ENCODE peak calls at places on chromosomes 12 and 14, in four cellular contexts. H is transverse colon, S is prostate gland, D is upper lobe of left lung. Z is an unnamed sample. For H3K4me1, the result is how much of the 10 kb centered on the place peaks cover.

GRCh38 chr12:101076940-101077351 is 133.1 kb downstream of the SLC5A8 start:
- DNase-seq in H (no peak), D (no peak), S (no peak), Z (no peak)

GRCh38 chr12:7411343-7411742 is 32.6 kb downstream of the CD163L1 start:
- DNase-seq in D (no peak), H (no peak), S (no peak), Z (no peak)

GRCh38 chr12:48197549-48197966 is 5.5 kb downstream of the OR10AD1 start:
- DNase-seq in D (no peak), H (no peak), S (no peak), Z (no peak)

GRCh38 chr12:25496098-25496587 is 56.9 kb downstream of the LMNTD1 start:
- DNase-seq in H (no peak), D (no peak), S (no peak), Z (no peak)

GRCh38 chr14:94124582-94125377 is 4.6 kb downstream of the IFI27L2 start:
- DNase-seq in H (no peak), S (no peak), D (no peak), Z (peak)

GRCh38 chr12:67623259-67623658 is 25.3 kb upstream of the DYRK2 start:
- DNase-seq in S (no peak), H (no peak), D (no peak), Z (no peak)

GRCh38 chr12:124524231-124524925 is 43.0 kb downstream of the NCOR2 start:
- DNase-seq in D (peak), H (no peak), S (no peak), Z (no peak)

GRCh38 chr12:58341791-58342190 is 400.4 kb downstream of the ATP23 start:
- DNase-seq in S (no peak), H (no peak), D (no peak), Z (no peak)

GRCh38 chr14:20247651-20248246 is 8.7 kb downstream of the OR11H4 start:
- DNase-seq in S (no peak), H (no peak), D (no peak), Z (no peak)

GRCh38 chr14:68937790-68938514 is 41.1 kb downstream of the ACTN1 start:
- DNase-seq in H (peak), S (peak), D (no peak), Z (peak)

GRCh38 chr12:106903241-106903950 is 52.3 kb upstream of the TMEM263 start:
- DNase-seq in S (peak), H (peak), D (peak), Z (peak)

DNA sequence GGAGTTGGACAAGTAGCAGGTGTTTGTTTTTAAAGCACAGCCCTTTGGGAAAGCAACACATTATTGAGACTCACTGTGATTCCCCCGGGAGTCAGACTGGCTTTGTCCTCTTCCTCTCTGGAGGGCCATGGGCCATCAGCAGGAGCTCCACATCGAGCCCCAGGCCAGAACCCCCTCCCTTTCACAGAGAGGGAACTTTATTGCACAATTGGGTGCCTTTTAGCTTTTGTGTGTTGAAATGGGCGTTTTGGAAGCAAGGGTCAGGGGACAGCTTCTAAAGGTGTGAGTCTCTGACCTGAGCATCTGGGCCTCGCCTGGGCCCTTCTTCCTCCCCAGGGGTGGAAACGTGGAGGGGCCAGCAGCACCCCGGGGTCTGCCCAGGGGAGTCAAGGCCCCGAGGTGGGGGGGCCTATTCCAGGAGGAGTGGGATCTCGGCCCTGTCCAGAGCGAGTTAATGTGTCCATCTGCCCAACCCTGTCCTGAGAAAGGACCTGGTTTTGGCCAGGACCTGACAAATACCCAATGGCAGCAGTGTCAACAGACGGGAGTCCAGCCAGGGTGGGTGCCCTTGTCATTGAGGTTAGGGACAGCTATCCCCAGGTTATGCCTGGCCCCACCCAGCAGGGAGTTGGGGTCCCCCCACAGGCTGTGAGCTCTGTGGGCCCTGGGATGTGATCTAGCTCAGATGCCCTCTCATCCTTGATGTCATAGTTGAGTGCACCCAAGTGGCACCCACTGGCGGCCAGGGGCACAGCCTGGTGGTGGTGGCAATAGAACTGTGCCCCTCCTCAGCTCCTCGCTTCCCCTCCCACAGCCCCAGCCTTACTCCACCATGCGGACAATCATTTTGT is 37.1 kb downstream of the SLC8B1 start:
- DNase-seq in S (no peak), D (no peak), H (no peak), Z (no peak)
- TF ChIP-seq POLR2A in S (no peak), D (no peak), H (no peak), Z (no peak)

GRCh38 chr12:32549675-32550079 is 129.4 kb upstream of the DNM1L start:
- DNase-seq in D (no peak), H (no peak), S (no peak), Z (no peak)
- TF ChIP-seq POLR2AphosphoS5 in D (no peak), H (no peak), S (no peak), Z (no peak)

GRCh38 chr12:56267443-56268071 is 815 bp downstream of the COQ10A start:
- DNase-seq in D (peak), S (no peak), H (no peak), Z (no peak)
- H3K4me1 ChIP-seq in D (under half), S (under half), H (under half), Z (under half)

DNA sequence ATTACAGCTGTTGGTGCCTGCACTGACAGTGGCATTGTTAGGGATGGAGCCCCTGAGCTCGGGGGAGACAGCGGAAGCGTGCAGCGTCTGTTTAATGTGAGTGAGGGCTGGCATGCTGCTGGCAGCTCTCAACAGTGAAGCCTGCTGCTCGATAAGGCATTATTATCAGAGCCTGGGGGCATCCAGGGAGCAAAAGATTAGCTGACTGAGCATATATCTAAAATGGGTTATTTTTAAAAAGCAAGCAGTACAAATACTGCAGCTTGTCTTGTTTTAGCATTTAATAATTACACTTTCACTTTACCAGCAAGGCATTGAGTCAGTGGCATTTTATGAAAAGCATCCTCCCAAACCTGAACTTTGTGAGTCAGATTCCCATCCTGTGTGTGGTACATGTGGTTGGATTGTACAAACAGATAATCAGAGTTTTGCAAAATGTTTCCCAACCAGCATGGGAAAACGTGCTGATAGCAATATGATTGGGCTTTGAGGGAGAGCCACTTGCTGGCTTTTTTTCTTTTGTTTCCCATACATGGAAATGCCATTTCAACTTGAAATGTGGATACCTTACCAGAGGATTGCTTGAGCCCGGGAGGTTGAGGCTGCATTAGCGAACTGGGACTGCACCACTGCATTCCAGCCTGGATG is 150.8 kb downstream of the PRKCH start:
- DNase-seq in H (no peak), S (no peak), D (no peak), Z (no peak)
- TF ChIP-seq POLR2A in H (no peak), S (no peak), D (no peak), Z (no peak)

Z was measured in stomach.